ENCODE peak calls at places on chromosomes 6 and 20, in six cellular contexts. One of them, this sample, is unnamed.

GRCh38 chr20:19833395-19833794 is 75.3 kb downstream of the RIN2 start:
- DNase-seq in HCT116: no peak
- DNase-seq in stomach: no peak
- DNase-seq in K562: no peak
- DNase-seq in adrenal gland: no peak
- DNase-seq in A549: no peak
- DNase-seq in this sample: no peak

GRCh38 chr6:2876210-2877056 is 26.7 kb downstream of the SERPINB9 start:
- DNase-seq in adrenal gland: peak
- DNase-seq in A549: peak
- DNase-seq in HCT116: peak
- DNase-seq in K562: no peak
- DNase-seq in stomach: peak
- DNase-seq in this sample: peak

GRCh38 chr20:16732506-16733152 is 2.8 kb downstream of the SNRPB2 start:
- DNase-seq in K562: no peak
- DNase-seq in stomach: no peak
- DNase-seq in adrenal gland: no peak
- DNase-seq in HCT116: no peak
- DNase-seq in A549: no peak
- DNase-seq in this sample: no peak

GRCh38 chr6:125312478-125312877 is 10.7 kb upstream of the HDDC2 start:
- DNase-seq in stomach: peak
- DNase-seq in K562: no peak
- DNase-seq in adrenal gland: peak
- DNase-seq in A549: no peak
- DNase-seq in HCT116: no peak
- DNase-seq in this sample: no peak

GRCh38 chr6:106188104-106188794 is 102.1 kb downstream of the PRDM1 start:
- DNase-seq in K562: no peak
- DNase-seq in adrenal gland: no peak
- DNase-seq in A549: no peak
- DNase-seq in HCT116: no peak
- DNase-seq in stomach: no peak
- DNase-seq in this sample: no peak

GRCh38 chr6:96153775-96154174 is 138.0 kb downstream of the FUT9 start:
- DNase-seq in HCT116: no peak
- DNase-seq in A549: no peak
- DNase-seq in K562: no peak
- DNase-seq in stomach: no peak
- DNase-seq in adrenal gland: no peak
- DNase-seq in this sample: no peak

GRCh38 chr6:141133346-141133745 is 999.4 kb upstream of the GJE1 start:
- DNase-seq in HCT116: no peak
- DNase-seq in adrenal gland: no peak
- DNase-seq in stomach: no peak
- DNase-seq in K562: no peak
- DNase-seq in A549: no peak
- DNase-seq in this sample: no peak

GRCh38 chr6:104799134-104799657 is 60.5 kb downstream of the HACE1 start:
- DNase-seq in A549: no peak
- DNase-seq in stomach: no peak
- DNase-seq in K562: no peak
- DNase-seq in adrenal gland: no peak
- DNase-seq in HCT116: no peak
- DNase-seq in this sample: no peak

GRCh38 chr6:122790740-122791679 is 2.0 kb downstream of the SMPDL3A start:
- DNase-seq in K562: no peak
- DNase-seq in stomach: no peak
- DNase-seq in A549: no peak
- DNase-seq in adrenal gland: peak
- DNase-seq in HCT116: no peak
- DNase-seq in this sample: no peak

GRCh38 chr6:155187994-155188706 is 75.7 kb upstream of the CLDN20 start:
- DNase-seq in A549: no peak
- DNase-seq in K562: no peak
- DNase-seq in adrenal gland: no peak
- DNase-seq in stomach: no peak
- DNase-seq in HCT116: no peak
- DNase-seq in this sample: no peak

GRCh38 chr20:19907326-19908056 is 109.7 kb upstream of the NAA20 start:
- DNase-seq in K562: no peak
- DNase-seq in adrenal gland: peak
- DNase-seq in A549: no peak
- DNase-seq in HCT116: no peak
- DNase-seq in stomach: no peak
- DNase-seq in this sample: no peak

GRCh38 chr6:42177514-42178364 is 4.6 kb downstream of the GUCA1A start:
- DNase-seq in K562: peak
- DNase-seq in adrenal gland: no peak
- DNase-seq in HCT116: no peak
- DNase-seq in stomach: no peak
- DNase-seq in A549: no peak
- DNase-seq in this sample: no peak

GRCh38 chr20:48102076-48102787 is 317.0 kb upstream of the SULF2 start:
- DNase-seq in A549: no peak
- DNase-seq in K562: no peak
- DNase-seq in adrenal gland: no peak
- DNase-seq in stomach: no peak
- DNase-seq in HCT116: no peak
- DNase-seq in this sample: no peak

GRCh38 chr6:37242429-37243052 is 15.0 kb upstream of the TBC1D22B start:
- DNase-seq in HCT116: peak
- DNase-seq in K562: peak
- DNase-seq in adrenal gland: peak
- DNase-seq in A549: peak
- DNase-seq in stomach: no peak
- DNase-seq in this sample: no peak
- TF ChIP-seq POLR2A in HCT116: no peak
- TF ChIP-seq POLR2A in K562: no peak
- TF ChIP-seq POLR2A in adrenal gland: no peak
- TF ChIP-seq POLR2A in A549: no peak
- TF ChIP-seq POLR2A in stomach: no peak
- TF ChIP-seq POLR2A in this sample: no peak

GRCh38 chr6:157263146-157263545 is 60.2 kb downstream of the TMEM242 start:
- DNase-seq in K562: no peak
- DNase-seq in HCT116: no peak
- DNase-seq in adrenal gland: peak
- DNase-seq in stomach: no peak
- DNase-seq in A549: no peak
- DNase-seq in this sample: peak
- H3K4me3 ChIP-seq in K562: no peak
- H3K4me3 ChIP-seq in HCT116: no peak
- H3K4me3 ChIP-seq in adrenal gland: no peak
- H3K4me3 ChIP-seq in stomach: no peak
- H3K4me3 ChIP-seq in A549: no peak
- H3K4me3 ChIP-seq in this sample: no peak

GRCh38 chr6:4613381-4613780 is 162.8 kb upstream of the CDYL start:
- DNase-seq in A549: no peak
- DNase-seq in stomach: no peak
- DNase-seq in adrenal gland: no peak
- DNase-seq in HCT116: no peak
- DNase-seq in K562: no peak
- DNase-seq in this sample: no peak
- TF ChIP-seq POLR2A in A549: no peak
- TF ChIP-seq POLR2A in stomach: no peak
- TF ChIP-seq POLR2A in adrenal gland: no peak
- TF ChIP-seq POLR2A in HCT116: no peak
- TF ChIP-seq POLR2A in K562: no peak
- TF ChIP-seq POLR2A in this sample: no peak

GRCh38 chr20:1424336-1424735 is 31.5 kb upstream of the FKBP1A start:
- DNase-seq in A549: no peak
- DNase-seq in adrenal gland: no peak
- DNase-seq in HCT116: no peak
- DNase-seq in stomach: no peak
- DNase-seq in K562: no peak
- DNase-seq in this sample: no peak
- H3K4me3 ChIP-seq in A549: no peak
- H3K4me3 ChIP-seq in adrenal gland: no peak
- H3K4me3 ChIP-seq in HCT116: no peak
- H3K4me3 ChIP-seq in stomach: no peak
- H3K4me3 ChIP-seq in K562: no peak
- H3K4me3 ChIP-seq in this sample: no peak

GRCh38 chr6:138107078-138107751 is at the start of gene PERP:
- DNase-seq in HCT116: peak
- DNase-seq in K562: peak
- DNase-seq in A549: peak
- DNase-seq in stomach: peak
- DNase-seq in adrenal gland: peak
- DNase-seq in this sample: peak
- TF ChIP-seq POLR2A in HCT116: peak
- TF ChIP-seq POLR2A in K562: no peak
- TF ChIP-seq POLR2A in A549: peak
- TF ChIP-seq POLR2A in stomach: no peak
- TF ChIP-seq POLR2A in adrenal gland: peak
- TF ChIP-seq POLR2A in this sample: no peak

GRCh38 chr20:50110141-50111047 is 2.6 kb downstream of the UBE2V1 start:
- DNase-seq in K562: no peak
- DNase-seq in HCT116: no peak
- DNase-seq in A549: no peak
- DNase-seq in stomach: peak
- DNase-seq in adrenal gland: no peak
- DNase-seq in this sample: no peak
- H3K4me3 ChIP-seq in K562: peak
- H3K4me3 ChIP-seq in HCT116: peak
- H3K4me3 ChIP-seq in A549: peak
- H3K4me3 ChIP-seq in stomach: no peak
- H3K4me3 ChIP-seq in adrenal gland: no peak
- H3K4me3 ChIP-seq in this sample: no peak

GRCh38 chr20:57795347-57795697 is 85.5 kb upstream of the PMEPA1 start:
- DNase-seq in stomach: no peak
- DNase-seq in HCT116: no peak
- DNase-seq in adrenal gland: no peak
- DNase-seq in A549: no peak
- DNase-seq in K562: no peak
- DNase-seq in this sample: peak
- TF ChIP-seq POLR2A in stomach: no peak
- TF ChIP-seq POLR2A in HCT116: no peak
- TF ChIP-seq POLR2A in adrenal gland: no peak
- TF ChIP-seq POLR2A in A549: no peak
- TF ChIP-seq POLR2A in K562: no peak
- TF ChIP-seq POLR2A in this sample: no peak

DNA sequence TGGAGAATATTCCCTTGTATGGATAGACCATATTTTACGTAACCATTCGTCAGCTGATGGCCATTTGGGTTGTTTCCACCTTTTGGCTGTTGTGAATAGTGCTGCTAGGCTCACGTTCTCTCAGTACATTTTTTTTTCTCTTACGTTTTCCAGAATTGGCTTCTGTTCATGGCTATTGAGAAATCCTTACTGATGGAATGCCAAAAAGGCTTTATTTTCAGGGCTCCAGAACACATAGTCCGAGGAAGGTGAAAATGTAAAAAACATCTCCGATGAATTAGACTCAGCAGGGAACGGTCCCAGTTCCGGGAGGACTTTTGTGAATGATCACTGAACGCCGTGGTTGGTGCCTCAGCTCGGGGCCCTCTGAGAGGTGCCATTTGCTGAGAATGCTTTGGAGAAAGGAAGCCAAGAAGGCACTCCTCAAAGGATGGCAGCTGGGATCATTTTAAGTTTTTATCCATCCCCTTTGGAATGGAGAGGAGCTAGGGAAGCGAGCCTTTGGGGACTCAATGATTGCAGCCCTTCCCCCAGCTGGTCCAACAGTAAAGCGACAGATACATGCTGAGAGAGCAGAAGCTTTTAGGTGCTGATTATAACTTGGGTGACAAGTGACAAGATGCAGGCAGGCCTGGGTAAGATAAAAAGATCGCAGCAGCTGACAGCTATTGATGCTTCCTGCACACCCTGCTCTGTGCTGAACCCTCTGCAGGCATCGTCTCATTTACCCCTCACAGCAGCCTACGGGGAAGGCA is 133.3 kb upstream of the KCNG1 start:
- DNase-seq in stomach: no peak
- DNase-seq in A549: no peak
- DNase-seq in HCT116: no peak
- DNase-seq in adrenal gland: no peak
- DNase-seq in K562: no peak
- DNase-seq in this sample: no peak
- H3K4me3 ChIP-seq in stomach: no peak
- H3K4me3 ChIP-seq in A549: no peak
- H3K4me3 ChIP-seq in HCT116: no peak
- H3K4me3 ChIP-seq in adrenal gland: no peak
- H3K4me3 ChIP-seq in K562: no peak
- H3K4me3 ChIP-seq in this sample: no peak

This sample was measured in spleen.